ENCODE peak calls at places on chromosomes 5 and 9, in nine cellular contexts. One of them, this sample, is unnamed.

GRCh38 chr5:135240283-135240633 is 158.8 kb downstream of the MACROH2A1 start:
- DNase-seq in thyroid gland: no peak
- DNase-seq in esophagus squamous epithelium: no peak
- DNase-seq in HCT116: no peak
- DNase-seq in right lobe of liver: no peak
- DNase-seq in adrenal gland: peak; percentile 8
- DNase-seq in uterus: no peak
- DNase-seq in ovary: no peak
- DNase-seq in transverse colon: no peak
- DNase-seq in this sample: no peak

GRCh38 chr9:14097215-14097614 is 216.7 kb downstream of the NFIB start:
- DNase-seq in uterus: no peak
- DNase-seq in esophagus squamous epithelium: no peak
- DNase-seq in right lobe of liver: no peak
- DNase-seq in thyroid gland: no peak
- DNase-seq in adrenal gland: no peak
- DNase-seq in transverse colon: no peak
- DNase-seq in ovary: no peak
- DNase-seq in HCT116: no peak
- DNase-seq in this sample: no peak

GRCh38 chr5:144032375-144032774 is 138.1 kb downstream of the YIPF5 start:
- DNase-seq in ovary: no peak
- DNase-seq in esophagus squamous epithelium: no peak
- DNase-seq in uterus: no peak
- DNase-seq in HCT116: no peak
- DNase-seq in adrenal gland: no peak
- DNase-seq in right lobe of liver: no peak
- DNase-seq in thyroid gland: no peak
- DNase-seq in transverse colon: no peak
- DNase-seq in this sample: peak; percentile 45

GRCh38 chr9:98885575-98886292 is 58.0 kb upstream of the COL15A1 start:
- DNase-seq in right lobe of liver: no peak
- DNase-seq in adrenal gland: peak; percentile 52
- DNase-seq in ovary: no peak
- DNase-seq in thyroid gland: no peak
- DNase-seq in transverse colon: no peak
- DNase-seq in uterus: no peak
- DNase-seq in HCT116: no peak
- DNase-seq in esophagus squamous epithelium: no peak
- DNase-seq in this sample: no peak

GRCh38 chr9:114884787-114885452 is 45.5 kb downstream of the TNFSF8 start:
- DNase-seq in thyroid gland: no peak
- DNase-seq in ovary: no peak
- DNase-seq in esophagus squamous epithelium: no peak
- DNase-seq in transverse colon: peak; percentile 80
- DNase-seq in HCT116: no peak
- DNase-seq in uterus: no peak
- DNase-seq in right lobe of liver: peak; percentile 83
- DNase-seq in adrenal gland: no peak
- DNase-seq in this sample: no peak

GRCh38 chr5:163586431-163587033 is 81.1 kb downstream of the MAT2B start:
- DNase-seq in thyroid gland: no peak
- DNase-seq in uterus: no peak
- DNase-seq in esophagus squamous epithelium: no peak
- DNase-seq in adrenal gland: no peak
- DNase-seq in transverse colon: no peak
- DNase-seq in right lobe of liver: no peak
- DNase-seq in HCT116: no peak
- DNase-seq in ovary: no peak
- DNase-seq in this sample: no peak

GRCh38 chr9:122056484-122056883 is 36.6 kb downstream of the TTLL11 start:
- DNase-seq in ovary: no peak
- DNase-seq in HCT116: no peak
- DNase-seq in right lobe of liver: no peak
- DNase-seq in transverse colon: no peak
- DNase-seq in thyroid gland: no peak
- DNase-seq in esophagus squamous epithelium: no peak
- DNase-seq in uterus: no peak
- DNase-seq in adrenal gland: no peak
- DNase-seq in this sample: no peak

GRCh38 chr9:6384732-6385131 is 28.3 kb upstream of the UHRF2 start:
- DNase-seq in ovary: no peak
- DNase-seq in right lobe of liver: no peak
- DNase-seq in HCT116: no peak
- DNase-seq in thyroid gland: no peak
- DNase-seq in uterus: no peak
- DNase-seq in esophagus squamous epithelium: no peak
- DNase-seq in transverse colon: no peak
- DNase-seq in adrenal gland: no peak
- DNase-seq in this sample: no peak

GRCh38 chr5:122845253-122846050 is at the start of gene SNX24:
- DNase-seq in thyroid gland: peak; percentile 82
- DNase-seq in esophagus squamous epithelium: peak; percentile 26
- DNase-seq in uterus: peak; percentile 75
- DNase-seq in transverse colon: peak; percentile 91
- DNase-seq in right lobe of liver: peak; percentile 93
- DNase-seq in adrenal gland: peak; percentile 84
- DNase-seq in HCT116: peak; percentile 34
- DNase-seq in ovary: peak; percentile 83
- DNase-seq in this sample: peak; percentile 60

GRCh38 chr5:83474170-83474796 is 2.7 kb downstream of the VCAN start:
- DNase-seq in thyroid gland: peak; percentile 38
- DNase-seq in esophagus squamous epithelium: peak; percentile 8
- DNase-seq in right lobe of liver: peak; percentile 56
- DNase-seq in HCT116: peak; percentile 67
- DNase-seq in uterus: peak; percentile 83
- DNase-seq in ovary: no peak
- DNase-seq in adrenal gland: peak; percentile 72
- DNase-seq in transverse colon: peak; percentile 63
- DNase-seq in this sample: peak; percentile 40

GRCh38 chr9:22158983-22159382 is 149.9 kb upstream of the CDKN2B start:
- DNase-seq in right lobe of liver: no peak
- DNase-seq in esophagus squamous epithelium: no peak
- DNase-seq in thyroid gland: no peak
- DNase-seq in transverse colon: peak; percentile 18
- DNase-seq in HCT116: peak; percentile 7
- DNase-seq in adrenal gland: peak; percentile 25
- DNase-seq in uterus: peak; percentile 29
- DNase-seq in ovary: peak; percentile 27
- DNase-seq in this sample: peak; percentile 41

DNA sequence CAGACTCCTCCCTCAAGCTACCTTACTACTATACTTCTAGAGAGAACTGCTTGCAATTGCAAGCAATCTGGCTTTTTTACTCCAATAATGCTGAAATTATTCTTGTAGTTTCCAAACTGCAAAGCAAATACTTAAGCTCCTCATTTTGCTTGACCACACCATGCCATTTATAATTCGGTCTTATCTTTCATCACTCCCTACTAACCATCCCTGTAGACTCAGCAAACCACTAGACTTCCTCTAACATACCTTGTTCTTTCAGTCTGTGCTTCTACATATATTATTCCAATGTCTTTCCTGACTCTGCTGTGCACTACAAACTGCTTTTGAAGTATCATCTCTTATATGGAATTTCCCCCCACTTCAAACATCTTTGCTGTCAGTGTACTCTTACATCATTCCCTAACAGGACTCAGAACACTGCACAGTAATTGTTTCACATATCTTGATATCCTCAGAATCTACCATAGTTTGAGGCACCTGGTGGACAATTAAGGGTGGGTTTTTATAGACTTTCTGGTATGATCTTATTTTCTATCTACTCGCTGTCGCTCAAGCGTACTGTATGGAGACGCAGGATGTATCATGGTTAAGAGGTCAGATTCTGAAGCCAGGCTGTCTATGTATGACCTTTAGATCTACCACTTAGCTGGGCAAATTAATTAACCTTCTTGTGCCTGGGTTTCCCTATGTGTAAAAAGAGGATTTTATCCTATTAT is 2.8 kb downstream of the IL6ST start:
- DNase-seq in esophagus squamous epithelium: no peak
- DNase-seq in HCT116: no peak
- DNase-seq in adrenal gland: no peak
- DNase-seq in right lobe of liver: no peak
- DNase-seq in ovary: no peak
- DNase-seq in thyroid gland: no peak
- DNase-seq in transverse colon: no peak
- DNase-seq in uterus: no peak
- DNase-seq in this sample: no peak
- H3K4me3 ChIP-seq in esophagus squamous epithelium: peak overlapping the region; percentile 89
- H3K4me3 ChIP-seq in HCT116: no peak overlapping the region
- H3K4me3 ChIP-seq in adrenal gland: no peak overlapping the region
- H3K4me3 ChIP-seq in right lobe of liver: peak overlapping the region; percentile 72
- H3K4me3 ChIP-seq in ovary: peak overlapping the region; percentile 77
- H3K4me3 ChIP-seq in thyroid gland: no peak overlapping the region
- H3K4me3 ChIP-seq in transverse colon: no peak overlapping the region
- H3K4me3 ChIP-seq in uterus: peak overlapping the region; percentile 90
- H3K4me3 ChIP-seq in this sample: peak overlapping the region; percentile 83

GRCh38 chr5:95961617-95962474 is at the start of gene ELL2:
- DNase-seq in ovary: peak; percentile 95
- DNase-seq in adrenal gland: peak; percentile 99
- DNase-seq in HCT116: peak; percentile 100
- DNase-seq in right lobe of liver: peak; percentile 100
- DNase-seq in esophagus squamous epithelium: peak; percentile 99
- DNase-seq in uterus: peak; percentile 94
- DNase-seq in thyroid gland: peak; percentile 100
- DNase-seq in transverse colon: peak; percentile 100
- DNase-seq in this sample: peak; percentile 96
- TF ChIP-seq POLR2A in ovary: peak; percentile 64
- TF ChIP-seq POLR2A in adrenal gland: peak; percentile 91
- TF ChIP-seq POLR2A in HCT116: peak; percentile 24
- TF ChIP-seq POLR2A in right lobe of liver: peak; percentile 96
- TF ChIP-seq POLR2A in esophagus squamous epithelium: peak; percentile 94
- TF ChIP-seq POLR2A in uterus: peak; percentile 78
- TF ChIP-seq POLR2A in thyroid gland: peak; percentile 45
- TF ChIP-seq POLR2A in transverse colon: peak; percentile 98
- TF ChIP-seq POLR2A in this sample: peak; percentile 95

GRCh38 chr5:150023136-150023535 is 22.6 kb downstream of the HMGXB3 start:
- DNase-seq in esophagus squamous epithelium: no peak
- DNase-seq in uterus: no peak
- DNase-seq in transverse colon: no peak
- DNase-seq in adrenal gland: no peak
- DNase-seq in right lobe of liver: no peak
- DNase-seq in ovary: no peak
- DNase-seq in HCT116: no peak
- DNase-seq in thyroid gland: no peak
- DNase-seq in this sample: no peak

GRCh38 chr5:150022163-150022540 is 21.6 kb downstream of the HMGXB3 start:
- DNase-seq in right lobe of liver: no peak
- DNase-seq in adrenal gland: peak; percentile 59
- DNase-seq in HCT116: peak; percentile 83
- DNase-seq in ovary: no peak
- DNase-seq in transverse colon: no peak
- DNase-seq in uterus: no peak
- DNase-seq in thyroid gland: peak; percentile 53
- DNase-seq in esophagus squamous epithelium: no peak
- DNase-seq in this sample: no peak

GRCh38 chr5:150020249-150020648 is 19.7 kb downstream of the HMGXB3 start:
- DNase-seq in transverse colon: no peak
- DNase-seq in thyroid gland: no peak
- DNase-seq in adrenal gland: no peak
- DNase-seq in HCT116: no peak
- DNase-seq in ovary: no peak
- DNase-seq in esophagus squamous epithelium: no peak
- DNase-seq in right lobe of liver: no peak
- DNase-seq in uterus: no peak
- DNase-seq in this sample: no peak

GRCh38 chr5:150022681-150023080 is 22.1 kb downstream of the HMGXB3 start:
- DNase-seq in ovary: no peak
- DNase-seq in uterus: no peak
- DNase-seq in transverse colon: no peak
- DNase-seq in adrenal gland: no peak
- DNase-seq in right lobe of liver: no peak
- DNase-seq in HCT116: no peak
- DNase-seq in thyroid gland: peak; percentile 94
- DNase-seq in esophagus squamous epithelium: no peak
- DNase-seq in this sample: no peak

DNA sequence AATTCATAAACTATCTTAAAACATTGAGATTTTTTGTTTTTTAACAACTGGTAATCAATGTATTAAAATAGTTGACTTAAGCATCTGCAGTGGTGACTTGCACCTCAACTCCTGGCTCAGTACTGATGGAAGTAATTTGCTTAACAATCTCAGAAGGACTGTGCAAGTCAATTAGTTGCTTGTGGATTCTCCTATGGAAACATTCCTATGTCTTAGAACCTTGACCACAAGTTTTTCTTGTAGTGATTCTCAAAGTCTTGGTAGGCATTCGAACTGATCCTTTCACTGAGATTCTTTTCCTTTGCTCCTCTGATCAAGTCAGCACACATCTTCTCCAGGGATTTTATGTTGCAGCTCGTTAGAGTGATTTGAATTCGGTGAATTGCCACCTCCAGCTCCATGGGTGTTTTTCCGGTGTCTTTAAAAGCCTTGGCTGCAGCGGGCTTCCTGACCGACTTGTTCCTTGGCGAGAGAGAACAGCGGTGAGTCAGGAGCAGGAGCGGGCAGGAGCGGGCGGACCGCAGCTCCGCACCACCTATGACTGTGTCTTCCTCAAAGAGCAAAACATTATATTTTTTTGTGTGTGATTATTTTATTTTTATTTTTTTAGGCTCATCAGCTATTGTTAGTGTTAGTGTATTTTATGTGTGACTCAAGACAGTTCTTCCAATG is 21.1 kb downstream of the HMGXB3 start:
- DNase-seq in esophagus squamous epithelium: no peak
- DNase-seq in right lobe of liver: no peak
- DNase-seq in HCT116: peak; percentile 80
- DNase-seq in adrenal gland: peak; percentile 76
- DNase-seq in ovary: no peak
- DNase-seq in uterus: no peak
- DNase-seq in thyroid gland: peak; percentile 5
- DNase-seq in transverse colon: no peak
- DNase-seq in this sample: peak; percentile 55
- H3K4me1 ChIP-seq in esophagus squamous epithelium: no peaks in the 10 kb centered on the region
- H3K4me1 ChIP-seq in right lobe of liver: no peaks in the 10 kb centered on the region
- H3K4me1 ChIP-seq in HCT116: peaks cover 41% of the 10 kb centered on the region
- H3K4me1 ChIP-seq in adrenal gland: peaks cover 45% of the 10 kb centered on the region
- H3K4me1 ChIP-seq in ovary: no peaks in the 10 kb centered on the region
- H3K4me1 ChIP-seq in uterus: no peaks in the 10 kb centered on the region
- H3K4me1 ChIP-seq in thyroid gland: peaks cover 25% of the 10 kb centered on the region
- H3K4me1 ChIP-seq in transverse colon: no peaks in the 10 kb centered on the region
- H3K4me1 ChIP-seq in this sample: peaks cover 31% of the 10 kb centered on the region

DNA sequence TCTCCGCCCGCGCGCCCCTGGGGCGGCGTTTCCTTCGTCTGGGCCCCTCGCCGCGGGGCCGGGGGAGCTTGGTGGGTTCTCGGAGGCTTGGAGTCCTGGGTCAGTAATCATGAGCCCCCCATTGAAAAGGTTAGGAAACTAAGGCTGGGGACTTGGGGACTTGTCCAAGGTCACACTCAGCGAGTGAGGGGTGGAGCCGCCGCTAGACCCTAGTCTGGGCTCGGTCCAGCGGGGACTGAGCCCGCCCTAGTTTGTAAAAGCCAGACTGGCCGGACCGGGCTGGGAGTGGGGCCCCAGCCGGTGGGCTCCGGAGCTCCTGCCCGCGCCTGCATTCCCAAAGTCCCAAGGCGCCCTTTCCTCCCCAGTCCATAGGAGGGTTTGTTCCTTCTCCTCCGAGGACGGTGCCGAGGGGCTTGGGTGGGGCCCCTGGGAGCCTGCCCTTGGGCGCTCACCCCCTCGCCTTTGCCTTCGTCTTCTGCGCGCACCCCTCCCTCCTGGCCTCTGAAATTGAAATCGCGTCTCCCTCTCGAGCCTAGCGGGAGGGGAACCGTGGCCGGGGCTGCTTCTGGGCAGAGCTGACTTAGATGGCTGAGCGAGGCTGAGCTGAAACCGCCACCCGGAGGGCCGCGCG is 995 bp downstream of the OLFM1 start:
- DNase-seq in ovary: no peak
- DNase-seq in adrenal gland: no peak
- DNase-seq in uterus: no peak
- DNase-seq in thyroid gland: no peak
- DNase-seq in HCT116: no peak
- DNase-seq in transverse colon: no peak
- DNase-seq in esophagus squamous epithelium: no peak
- DNase-seq in right lobe of liver: no peak
- DNase-seq in this sample: no peak
- H3K4me3 ChIP-seq in ovary: peak overlapping the region; percentile 36
- H3K4me3 ChIP-seq in adrenal gland: no peak overlapping the region
- H3K4me3 ChIP-seq in uterus: peak overlapping the region; percentile 42
- H3K4me3 ChIP-seq in thyroid gland: no peak overlapping the region
- H3K4me3 ChIP-seq in HCT116: no peak overlapping the region
- H3K4me3 ChIP-seq in transverse colon: no peak overlapping the region
- H3K4me3 ChIP-seq in esophagus squamous epithelium: peak overlapping the region; percentile 34
- H3K4me3 ChIP-seq in right lobe of liver: peak overlapping the region; percentile 33
- H3K4me3 ChIP-seq in this sample: peak overlapping the region; percentile 46